ENCODE peak calls at places on chromosomes 11 and 22, in five cellular contexts. V, N, M, W and A are unnamed samples.

GRCh38 chr11:8222820-8223512 is 40.7 kb downstream of the LMO1 start:
- DNase-seq in V (no peak), N (no peak), M (no peak), W (no peak), A (no peak)

GRCh38 chr22:37032535-37033460 is 13.3 kb downstream of the MPST start:
- DNase-seq in V (peak), N (peak), M (no peak), W (no peak), A (peak)

GRCh38 chr22:27626675-27627443 is 174.7 kb downstream of the MN1 start:
- DNase-seq in V (peak), N (no peak), M (no peak), W (no peak), A (no peak)

GRCh38 chr11:67030976-67031375 is 8.0 kb downstream of the SYT12 start:
- DNase-seq in V (no peak), N (no peak), M (no peak), W (no peak), A (no peak)

GRCh38 chr11:118306556-118306955 is 2.0 kb downstream of the CD3E start:
- DNase-seq in V (no peak), N (no peak), M (no peak), W (no peak), A (no peak)

GRCh38 chr22:30416403-30416802 is 9.2 kb upstream of the MTFP1 start:
- DNase-seq in V (peak), N (no peak), M (no peak), W (no peak), A (peak)

GRCh38 chr22:27204817-27205216 is 547.4 kb downstream of the MIAT start:
- DNase-seq in V (no peak), N (no peak), M (no peak), W (no peak), A (no peak)

GRCh38 chr11:12243511-12243910 is 133.1 kb downstream of the MICAL2 start:
- DNase-seq in V (no peak), N (no peak), M (no peak), W (no peak), A (no peak)

GRCh38 chr11:94650756-94651155 is 83.6 kb downstream of the PIWIL4 start:
- DNase-seq in V (no peak), N (no peak), M (no peak), W (no peak), A (peak)

GRCh38 chr11:100689141-100689540 is 2.1 kb downstream of the ARHGAP42 start:
- DNase-seq in V (no peak), N (no peak), M (no peak), W (no peak), A (no peak)

GRCh38 chr11:124207102-124207792 is 24.1 kb downstream of the OR10D3 start:
- DNase-seq in V (no peak), N (no peak), M (peak), W (no peak), A (no peak)

GRCh38 chr22:50621948-50622722 is 5.8 kb downstream of the ARSA start:
- DNase-seq in V (no peak), N (no peak), M (no peak), W (peak), A (no peak)

GRCh38 chr11:65556470-65557279 is 1.5 kb downstream of the LTBP3 start:
- DNase-seq in V (no peak), N (no peak), M (no peak), W (no peak), A (no peak)

GRCh38 chr22:17199131-17199731 is 20.0 kb downstream of the ADA2 start:
- DNase-seq in V (no peak), N (no peak), M (peak), W (no peak), A (peak)

GRCh38 chr11:1836011-1836945 is 1.5 kb downstream of the SYT8 start:
- DNase-seq in V (no peak), N (no peak), M (no peak), W (no peak), A (no peak)

GRCh38 chr22:23263651-23264555 is 83.6 kb downstream of the BCR start:
- DNase-seq in V (no peak), N (no peak), M (peak), W (no peak), A (no peak)

GRCh38 chr11:121657191-121657590 is 204.4 kb upstream of the SORL1-AS1 start:
- DNase-seq in V (no peak), N (no peak), M (no peak), W (no peak), A (no peak)

GRCh38 chr11:117600261-117600783 is 196.7 kb downstream of the DSCAML1 start:
- DNase-seq in V (no peak), N (no peak), M (no peak), W (no peak), A (no peak)

GRCh38 chr11:87819141-87819540 is 356.1 kb downstream of the RAB38 start:
- DNase-seq in V (no peak), N (no peak), M (no peak), W (no peak), A (no peak)

GRCh38 chr22:22893891-22894739 is 6.5 kb downstream of the IGLL5 start:
- DNase-seq in V (no peak), N (no peak), M (peak), W (no peak), A (no peak)

GRCh38 chr11:109747839-109748238 is 325.8 kb downstream of the C11orf87 start:
- DNase-seq in V (no peak), N (no peak), M (no peak), W (no peak), A (no peak)

GRCh38 chr11:39209966-39210365 is 2249.5 kb downstream of the LRRC4C start:
- DNase-seq in V (no peak), N (no peak), M (no peak), W (no peak), A (no peak)

GRCh38 chr11:74479340-74480123 is 12.2 kb upstream of the KCNE3 start:
- DNase-seq in V (no peak), N (no peak), M (no peak), W (no peak), A (no peak)

DNA sequence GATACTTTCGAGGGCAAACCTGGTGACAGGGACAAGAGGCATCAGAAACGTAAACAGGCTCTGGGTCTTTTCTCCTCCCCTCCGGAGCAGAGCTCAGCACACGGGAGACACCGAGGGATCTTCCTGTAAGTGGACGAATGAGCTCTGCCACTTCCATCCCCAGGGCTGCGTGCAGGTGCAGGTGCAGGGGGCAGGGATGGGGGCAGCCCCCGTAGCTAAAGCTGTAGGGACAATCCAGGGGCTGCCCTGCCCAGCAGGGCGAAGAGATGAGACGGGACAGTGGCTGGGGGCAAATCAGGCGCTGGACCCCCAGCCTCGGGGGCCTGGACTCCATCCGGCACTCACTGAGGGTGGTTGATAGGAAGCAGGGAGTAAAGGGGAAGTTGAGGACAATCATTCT is 505.4 kb downstream of the BRD1 start:
- DNase-seq in V (no peak), N (no peak), M (no peak), W (no peak), A (no peak)
- TF ChIP-seq BHLHE40 in V (no peak), N (no peak), M (no peak), W (no peak), A (no peak)

DNA sequence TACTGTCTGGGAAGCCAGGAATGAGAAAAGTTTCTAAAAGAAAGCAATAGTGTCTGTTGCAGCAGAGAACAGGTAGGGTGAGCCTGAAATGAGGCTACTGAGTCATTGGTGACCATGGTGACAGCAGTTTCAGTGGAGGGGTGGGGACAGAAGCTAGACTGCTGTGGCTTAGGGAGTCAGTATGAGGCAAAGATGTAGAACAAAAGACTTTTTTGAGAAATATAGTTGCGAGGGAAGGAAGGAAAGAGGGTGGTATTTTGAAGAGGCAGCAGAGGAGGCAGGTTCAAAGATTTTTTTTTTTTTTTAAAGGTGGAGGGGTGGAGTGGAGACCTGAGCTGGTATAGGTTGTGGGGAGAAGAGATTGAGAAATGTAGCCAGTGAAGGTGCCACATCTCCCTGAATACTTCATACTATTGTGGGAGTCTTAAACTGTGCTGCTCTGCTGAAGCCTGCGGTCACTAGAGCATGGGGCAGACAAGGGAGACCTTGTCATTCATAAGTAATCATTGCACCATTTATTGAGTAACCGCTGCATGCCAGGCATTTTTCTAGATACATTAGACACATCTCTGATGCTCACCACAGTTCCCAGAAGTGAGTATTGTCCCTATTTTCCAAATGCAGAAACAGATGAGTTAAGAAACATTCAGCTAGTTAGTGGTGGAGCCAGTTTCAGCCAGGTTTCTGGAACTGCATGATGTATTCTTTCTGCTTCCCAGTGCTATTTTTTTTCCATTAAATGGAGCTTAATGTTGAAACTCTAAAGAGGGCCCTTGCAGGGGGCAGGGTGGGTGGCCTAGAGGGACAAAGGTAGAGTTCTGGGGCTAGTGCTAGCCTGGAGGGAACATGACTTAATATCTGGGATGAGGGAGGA is 49.9 kb downstream of the STIM1 start:
- DNase-seq in V (peak), N (peak), M (peak), W (no peak), A (peak)
- H3K27ac ChIP-seq in V (peak), N (peak), M (no peak), W (no peak), A (peak)

GRCh38 chr11:10080134-10080533 is 213.9 kb downstream of the SBF2 start:
- DNase-seq in V (no peak), N (no peak), M (no peak), W (no peak), A (no peak)

GRCh38 chr11:10075141-10075540 is 218.9 kb downstream of the SBF2 start:
- DNase-seq in V (no peak), N (no peak), M (no peak), W (no peak), A (no peak)

GRCh38 chr11:10072142-10072541 is 221.9 kb downstream of the SBF2 start:
- DNase-seq in V (no peak), N (no peak), M (no peak), W (no peak), A (peak)

GRCh38 chr11:10072841-10073240 is 221.2 kb downstream of the SBF2 start:
- DNase-seq in V (no peak), N (no peak), M (no peak), W (no peak), A (peak)

GRCh38 chr11:10076458-10077141 is 217.4 kb downstream of the SBF2 start:
- DNase-seq in V (peak), N (peak), M (peak), W (no peak), A (peak)
- TF ChIP-seq BHLHE40 in V (no peak), N (no peak), M (no peak), W (no peak), A (no peak)

DNA sequence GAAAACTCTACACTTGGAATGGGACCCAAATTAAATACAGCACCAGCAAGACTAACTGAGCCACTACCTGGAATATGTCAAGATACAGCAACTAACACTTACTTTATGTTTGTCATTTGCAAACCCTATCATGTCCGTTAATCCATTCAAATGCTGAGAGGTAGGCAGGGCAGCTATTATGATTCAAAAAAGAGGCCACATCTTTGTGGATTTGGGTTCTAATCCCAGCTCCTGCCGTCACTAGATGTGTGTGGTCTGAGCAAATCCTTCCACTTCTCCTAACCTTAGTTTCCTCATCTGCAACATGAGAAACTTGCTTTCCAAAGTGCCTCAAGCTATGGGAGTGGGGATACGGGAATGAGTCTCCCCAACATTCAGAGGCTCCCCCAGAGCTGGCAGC is 24.2 kb downstream of the FLI1 start:
- DNase-seq in V (no peak), N (no peak), M (no peak), W (no peak), A (no peak)
- H3K27ac ChIP-seq in V (no peak), N (no peak), M (no peak), W (peak), A (no peak)

GRCh38 chr11:44885919-44886318 is 64.8 kb downstream of the TP53I11 start:
- DNase-seq in V (no peak), N (no peak), M (no peak), W (no peak), A (no peak)

GRCh38 chr11:44885065-44885777 is 65.5 kb downstream of the TP53I11 start:
- DNase-seq in V (no peak), N (no peak), M (no peak), W (no peak), A (no peak)

GRCh38 chr11:44886765-44887164 is 63.9 kb downstream of the TP53I11 start:
- DNase-seq in V (no peak), N (no peak), M (no peak), W (no peak), A (peak)

GRCh38 chr11:44889266-44889665 is 61.4 kb downstream of the TP53I11 start:
- DNase-seq in V (no peak), N (no peak), M (no peak), W (no peak), A (peak)

DNA sequence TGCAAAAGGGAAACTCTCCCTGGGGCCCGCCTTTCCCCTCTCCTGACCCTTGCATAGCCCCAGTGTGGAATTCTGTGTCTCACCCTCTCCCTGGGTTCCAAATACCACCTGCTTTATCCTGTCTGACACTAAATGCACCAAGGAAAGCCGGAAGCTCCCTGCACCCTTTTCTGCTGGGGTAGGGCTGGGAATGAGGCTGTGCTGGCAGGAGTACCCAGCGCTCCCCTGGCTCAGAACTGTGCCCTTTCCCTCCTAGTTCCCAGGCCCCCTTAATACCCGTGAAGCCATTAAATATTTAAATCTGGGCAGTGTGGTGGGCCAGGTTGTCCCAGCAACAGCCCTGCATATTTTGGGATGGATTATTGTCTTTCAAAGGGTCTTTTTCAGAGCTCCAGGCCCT is 63.1 kb downstream of the TP53I11 start:
- DNase-seq in V (no peak), N (no peak), M (no peak), W (no peak), A (no peak)
- TF ChIP-seq BHLHE40 in V (no peak), N (no peak), M (no peak), W (no peak), A (no peak)

DNA sequence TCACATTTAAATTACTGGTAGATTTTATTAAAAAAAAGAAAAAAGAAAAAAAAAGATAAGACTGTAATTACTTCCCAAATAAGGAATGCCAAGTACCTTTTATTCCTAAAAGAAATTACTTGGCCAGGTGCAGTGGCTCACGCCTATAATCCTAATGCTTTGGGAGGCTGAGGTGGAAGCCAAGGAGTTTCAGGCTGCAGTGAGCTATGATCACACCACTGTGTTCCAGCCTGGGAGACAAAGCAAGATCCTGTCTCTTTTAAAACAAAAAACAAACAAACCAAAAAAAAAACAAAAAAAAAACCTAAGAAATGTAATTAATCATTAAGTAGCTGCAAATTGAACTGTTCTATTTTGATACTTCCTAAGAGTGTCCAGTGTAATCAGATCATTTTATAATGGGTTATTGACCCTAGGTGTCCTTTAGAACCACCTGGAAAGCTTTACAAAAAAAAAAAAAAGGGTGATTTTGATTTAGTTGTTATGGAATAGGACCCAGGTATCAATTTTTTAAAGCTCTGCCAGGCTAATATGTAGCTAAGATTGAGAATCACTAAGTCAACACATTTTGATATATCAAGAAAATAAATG is 10.8 kb downstream of the LIN7C start:
- DNase-seq in V (no peak), N (no peak), M (no peak), W (no peak), A (no peak)
- H3K27ac ChIP-seq in V (no peak), N (no peak), M (no peak), W (no peak), A (no peak)

GRCh38 chr11:76691655-76692054 is 21.1 kb upstream of the LRRC32 start:
- DNase-seq in V (no peak), N (no peak), M (no peak), W (no peak), A (no peak)
- TF ChIP-seq BHLHE40 in V (no peak), N (no peak), M (no peak), W (no peak), A (no peak)